ENCODE peak calls at places on chromosome 13, in nine cellular contexts. C is Panc1, A is tibial artery, Q is DND-41, Z is tibial nerve, P is upper lobe of left lung, Y is neural progenitor cell, S is right lobe of liver, B is lower lobe of right lung. L is an unnamed sample.

GRCh38 chr13:26485786-26486185 is 71.7 kb upstream of the WASF3 start:
- DNase-seq in C (no peak), A (peak), Q (no peak), Z (no peak), P (no peak), Y (no peak), S (no peak), B (no peak), L (no peak)

GRCh38 chr13:110397445-110397844 is 90.4 kb downstream of the COL4A2 start:
- DNase-seq in C (no peak), A (no peak), Q (no peak), Z (peak), P (no peak), Y (no peak), S (no peak), B (no peak), L (no peak)

GRCh38 chr13:31674056-31674455 is 65.3 kb upstream of the RXFP2 start:
- DNase-seq in C (no peak), A (no peak), Q (no peak), Z (no peak), P (no peak), Y (no peak), S (no peak), B (no peak), L (no peak)

GRCh38 chr13:51816604-51817254 is 12.8 kb upstream of the DHRS12 start:
- DNase-seq in C (no peak), A (no peak), Q (no peak), Z (no peak), P (no peak), Y (no peak), S (no peak), B (no peak), L (no peak)

GRCh38 chr13:44218501-44219240 is 155.0 kb upstream of the SERP2 start:
- DNase-seq in C (no peak), A (peak), Q (no peak), Z (peak), P (peak), Y (no peak), S (peak), B (peak), L (no peak)

GRCh38 chr13:113595131-113595530 is 10.6 kb downstream of the TFDP1 start:
- DNase-seq in C (no peak), A (peak), Q (no peak), Z (no peak), P (no peak), Y (no peak), S (peak), B (peak), L (no peak)

GRCh38 chr13:78881054-78881453 is 222.1 kb upstream of the OBI1 start:
- DNase-seq in C (no peak), A (no peak), Q (no peak), Z (no peak), P (no peak), Y (no peak), S (no peak), B (no peak), L (no peak)

GRCh38 chr13:33172400-33172799 is 113.2 kb downstream of the STARD13 start:
- DNase-seq in C (no peak), A (no peak), Q (no peak), Z (no peak), P (no peak), Y (no peak), S (no peak), B (no peak), L (no peak)

GRCh38 chr13:114115796-114116195 is 16.6 kb downstream of the RASA3 start:
- DNase-seq in C (no peak), A (peak), Q (no peak), Z (no peak), P (no peak), Y (no peak), S (peak), B (no peak), L (no peak)

GRCh38 chr13:112959206-112959605 is 9.8 kb upstream of the MCF2L start:
- DNase-seq in C (no peak), A (peak), Q (no peak), Z (no peak), P (peak), Y (no peak), S (peak), B (no peak), L (no peak)

GRCh38 chr13:41352935-41353801 is 42.1 kb downstream of the NAA16 start:
- DNase-seq in C (peak), A (no peak), Q (peak), Z (peak), P (no peak), Y (peak), S (no peak), B (no peak), L (peak)

GRCh38 chr13:76610819-76611415 is 275.3 kb downstream of the KCTD12 start:
- DNase-seq in C (no peak), A (no peak), Q (no peak), Z (no peak), P (no peak), Y (no peak), S (no peak), B (no peak), L (no peak)

DNA sequence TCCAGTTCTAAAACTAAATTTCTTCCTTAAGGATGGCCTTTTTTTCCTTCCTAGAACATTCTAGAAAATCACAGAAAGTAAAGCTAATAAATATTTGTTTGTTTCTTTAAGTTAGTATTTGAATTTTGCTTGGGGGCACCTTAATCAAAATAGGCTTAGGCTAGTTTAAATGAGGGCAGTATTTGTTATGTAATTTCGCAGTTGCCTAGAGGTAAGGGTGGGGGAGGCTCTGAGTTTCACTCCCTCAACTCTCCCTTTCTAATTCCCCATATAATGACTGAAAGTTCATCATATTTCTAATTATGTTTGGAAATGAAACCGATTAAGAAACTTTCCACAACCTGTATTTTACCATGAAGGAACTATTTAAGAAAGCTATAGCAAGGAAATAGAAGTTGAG is 40.6 kb downstream of the PCDH17 start:
- DNase-seq in C (no peak), A (no peak), Q (no peak), Z (no peak), P (no peak), Y (no peak), S (no peak), B (no peak), L (no peak)
- H3K4me3 ChIP-seq in C (no peak), A (no peak), Q (no peak), Z (no peak), P (no peak), Y (no peak), S (no peak), B (no peak), L (no peak)

DNA sequence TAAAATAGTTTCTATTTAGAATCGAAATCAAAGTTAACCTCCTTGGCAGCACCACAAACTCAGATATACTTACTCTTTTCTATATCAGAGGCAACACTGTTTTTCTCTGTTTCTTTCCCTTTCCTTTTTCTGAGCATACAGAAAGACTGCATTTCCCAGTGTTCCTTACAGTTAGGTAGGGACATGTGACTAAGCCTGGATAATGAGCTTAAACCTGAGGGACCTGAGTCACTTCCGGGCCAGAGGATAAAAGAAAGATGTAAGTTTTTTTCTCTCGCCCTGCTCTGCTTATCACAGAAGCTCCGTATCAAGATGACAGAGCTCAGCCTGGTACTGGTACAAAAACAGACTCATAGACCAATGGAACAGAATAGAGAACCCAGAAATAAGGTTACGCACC is 531.9 kb downstream of the KLF12 start:
- DNase-seq in C (no peak), A (no peak), Q (no peak), Z (no peak), P (no peak), Y (no peak), S (no peak), B (no peak), L (no peak)
- H3K27ac ChIP-seq in C (no peak), A (no peak), Q (no peak), Z (no peak), P (no peak), Y (no peak), S (no peak), B (no peak), L (no peak)

GRCh38 chr13:49454388-49455015 is 10.4 kb downstream of the SETDB2 start:
- DNase-seq in C (no peak), A (no peak), Q (no peak), Z (no peak), P (no peak), Y (no peak), S (no peak), B (no peak), L (peak)
- H3K4me3 ChIP-seq in C (no peak), A (no peak), Q (no peak), Z (no peak), P (no peak), Y (no peak), S (no peak), B (no peak), L (no peak)

GRCh38 chr13:109206616-109207015 is 577.2 kb downstream of the MYO16 start:
- DNase-seq in C (no peak), A (no peak), Q (peak), Z (no peak), P (no peak), Y (no peak), S (no peak), B (no peak), L (no peak)
- H3K27ac ChIP-seq in C (no peak), A (no peak), Q (no peak), Z (no peak), P (no peak), Y (no peak), S (no peak), B (no peak), L (no peak)

GRCh38 chr13:20843177-20843576 is 59.4 kb downstream of the XPO4 start:
- DNase-seq in C (no peak), A (no peak), Q (no peak), Z (no peak), P (no peak), Y (no peak), S (no peak), B (no peak), L (no peak)

GRCh38 chr13:20847298-20847697 is 55.2 kb downstream of the XPO4 start:
- DNase-seq in C (no peak), A (no peak), Q (no peak), Z (no peak), P (no peak), Y (no peak), S (no peak), B (no peak), L (no peak)

GRCh38 chr13:20848203-20848602 is 54.3 kb downstream of the XPO4 start:
- DNase-seq in C (no peak), A (no peak), Q (no peak), Z (no peak), P (no peak), Y (no peak), S (no peak), B (no peak), L (no peak)

GRCh38 chr13:20851844-20852402 is 50.6 kb downstream of the XPO4 start:
- DNase-seq in C (no peak), A (no peak), Q (no peak), Z (no peak), P (peak), Y (no peak), S (no peak), B (peak), L (no peak)

GRCh38 chr13:20848944-20849343 is 53.6 kb downstream of the XPO4 start:
- DNase-seq in C (no peak), A (no peak), Q (no peak), Z (no peak), P (no peak), Y (no peak), S (no peak), B (no peak), L (no peak)
- H3K4me3 ChIP-seq in C (no peak), A (no peak), Q (no peak), Z (no peak), P (no peak), Y (no peak), S (no peak), B (no peak), L (no peak)

GRCh38 chr13:48125794-48126228 is 30.9 kb upstream of the MED4 start:
- DNase-seq in C (no peak), A (no peak), Q (no peak), Z (peak), P (no peak), Y (no peak), S (no peak), B (no peak), L (no peak)

GRCh38 chr13:48121733-48122132 is 26.8 kb upstream of the MED4 start:
- DNase-seq in C (no peak), A (no peak), Q (no peak), Z (no peak), P (no peak), Y (no peak), S (no peak), B (no peak), L (no peak)

GRCh38 chr13:48126944-48127814 is 32.3 kb upstream of the MED4 start:
- DNase-seq in C (peak), A (peak), Q (peak), Z (peak), P (no peak), Y (peak), S (peak), B (no peak), L (peak)

GRCh38 chr13:48120246-48120645 is 25.3 kb upstream of the MED4 start:
- DNase-seq in C (no peak), A (no peak), Q (no peak), Z (no peak), P (no peak), Y (no peak), S (no peak), B (no peak), L (no peak)

GRCh38 chr13:48123827-48124226 is 28.9 kb upstream of the MED4 start:
- DNase-seq in C (no peak), A (no peak), Q (no peak), Z (no peak), P (peak), Y (no peak), S (no peak), B (peak), L (no peak)
- H3K27ac ChIP-seq in C (no peak), A (peak), Q (no peak), Z (no peak), P (peak), Y (no peak), S (no peak), B (peak), L (no peak)

DNA sequence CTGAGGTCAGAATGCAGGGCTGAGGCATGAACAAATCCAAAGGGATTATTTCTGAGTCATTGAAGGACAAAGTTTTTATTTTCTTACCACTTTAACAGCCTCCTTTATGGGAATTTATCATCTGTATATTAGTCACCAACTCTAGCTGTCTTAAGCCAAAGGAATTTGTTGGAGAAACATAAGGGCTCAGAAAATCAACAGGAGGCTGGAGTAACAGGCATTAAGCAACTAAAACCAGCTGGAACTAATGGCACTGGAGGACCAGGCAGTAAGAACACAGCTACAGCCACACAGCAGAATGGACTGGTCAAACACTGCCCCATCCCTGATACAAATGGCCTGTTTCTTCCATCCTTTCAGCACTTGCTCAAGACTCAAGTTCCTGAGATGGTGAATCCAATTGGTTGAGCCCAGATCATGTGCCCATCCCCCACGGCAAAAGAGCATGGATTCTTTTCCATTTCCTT is 157.2 kb upstream of the FNDC3A start:
- DNase-seq in C (peak), A (no peak), Q (no peak), Z (no peak), P (no peak), Y (no peak), S (no peak), B (no peak), L (no peak)
- H3K4me3 ChIP-seq in C (no peak), A (no peak), Q (no peak), Z (no peak), P (no peak), Y (no peak), S (no peak), B (no peak), L (no peak)

GRCh38 chr13:70668293-70668692 is 560.0 kb upstream of the KLHL1 start:
- DNase-seq in C (no peak), A (no peak), Q (no peak), Z (no peak), P (peak), Y (peak), S (no peak), B (no peak), L (no peak)
- H3K27ac ChIP-seq in C (no peak), A (no peak), Q (no peak), Z (no peak), P (no peak), Y (no peak), S (no peak), B (no peak), L (no peak)

DNA sequence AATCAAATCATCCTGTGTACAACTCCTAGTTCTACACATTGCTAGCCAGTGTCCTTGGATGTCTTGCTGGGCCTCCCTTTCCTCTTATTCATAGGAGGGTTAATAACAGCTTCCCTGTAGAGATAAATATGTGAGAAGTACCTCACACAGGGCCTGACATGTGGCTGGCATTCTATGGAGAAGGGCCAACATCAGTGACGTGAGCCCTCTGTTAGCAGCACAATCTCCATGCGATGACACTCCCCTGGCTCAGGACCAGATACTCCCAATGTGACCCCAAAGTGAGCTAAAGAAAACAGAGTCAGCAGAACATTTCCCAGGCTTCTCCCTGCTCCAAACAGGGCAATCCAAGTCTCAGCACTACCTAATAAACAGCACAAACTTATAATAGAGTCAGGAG is 818.4 kb downstream of the DIAPH3 start:
- DNase-seq in C (no peak), A (no peak), Q (no peak), Z (no peak), P (no peak), Y (no peak), S (no peak), B (no peak), L (no peak)
- H3K4me3 ChIP-seq in C (no peak), A (no peak), Q (no peak), Z (no peak), P (no peak), Y (no peak), S (no peak), B (no peak), L (no peak)